ENCODE peak calls at places on chromosomes 7 and 10, in six cellular contexts. J is Karpas-422, P is Daoy, Z is M059J, F is GM10248, D is ELR. L is an unnamed sample.

GRCh38 chr10:3889961-3890522 is 105.0 kb upstream of the KLF6 start:
- DNase-seq in F (no peak), D (peak; percentile 84), P (peak; percentile 63), Z (peak; percentile 89), J (no peak), L (no peak)

GRCh38 chr10:34834274-34834673 is 19.2 kb upstream of the PARD3 start:
- DNase-seq in F (no peak), D (no peak), P (no peak), Z (no peak), J (no peak), L (no peak)

GRCh38 chr7:124688991-124689390 is 76.6 kb downstream of the GPR37 start:
- DNase-seq in D (peak; percentile 74), Z (peak; percentile 88), F (no peak), P (peak; percentile 57), J (no peak), L (no peak)

GRCh38 chr10:69712346-69712745 is 82.3 kb downstream of the FAM241B start:
- DNase-seq in Z (no peak), D (no peak), F (no peak), J (no peak), P (no peak), L (no peak)

GRCh38 chr7:96823274-96823673 is 113.6 kb upstream of the SEM1 start:
- DNase-seq in Z (peak; percentile 61), P (peak; percentile 45), J (peak; percentile 42), F (no peak), D (peak; percentile 49), L (no peak)

GRCh38 chr10:14039968-14040668 is 290.6 kb downstream of the FRMD4A start:
- DNase-seq in D (no peak), F (no peak), Z (no peak), P (no peak), J (no peak), L (no peak)

GRCh38 chr7:77800158-77800557 is 1.6 kb downstream of the PHTF2 start:
- DNase-seq in P (peak; percentile 6), J (peak; percentile 60), Z (no peak), F (peak; percentile 29), D (peak; percentile 38), L (no peak)

GRCh38 chr7:100545636-100546128 is 6.7 kb downstream of the AGFG2 start:
- DNase-seq in Z (peak; percentile 97), P (peak; percentile 98), D (peak; percentile 91), J (no peak), F (peak; percentile 61), L (peak; percentile 36)

GRCh38 chr10:94314913-94315545 is 47.7 kb downstream of the NOC3L start:
- DNase-seq in F (no peak), D (peak; percentile 13), Z (no peak), P (no peak), J (no peak), L (no peak)

GRCh38 chr7:91352091-91352490 is 87.9 kb downstream of the FZD1 start:
- DNase-seq in P (no peak), D (no peak), J (no peak), F (no peak), Z (no peak), L (no peak)

GRCh38 chr7:10412426-10413019 is 561.1 kb upstream of the PHF14 start:
- DNase-seq in J (peak; percentile 79), D (peak; percentile 26), F (peak; percentile 24), P (peak; percentile 11), Z (peak; percentile 14), L (peak; percentile 80)

GRCh38 chr7:84790873-84791272 is 396.0 kb downstream of the SEMA3D start:
- DNase-seq in D (no peak), P (no peak), Z (no peak), F (no peak), J (no peak), L (no peak)

GRCh38 chr7:64618785-64619456 is 47.0 kb upstream of the ZNF107 start:
- DNase-seq in P (peak; percentile 66), D (peak; percentile 55), F (no peak), J (peak; percentile 90), Z (peak; percentile 45), L (peak; percentile 92)

GRCh38 chr7:156764016-156764669 is 123.6 kb downstream of the RNF32 start:
- DNase-seq in F (no peak), P (peak; percentile 87), J (no peak), Z (peak; percentile 25), D (peak; percentile 68), L (peak; percentile 31)

GRCh38 chr7:55052081-55052480 is 33.3 kb downstream of the EGFR start:
- DNase-seq in P (peak; percentile 87), Z (peak; percentile 73), F (no peak), J (no peak), D (peak; percentile 99), L (no peak)

GRCh38 chr7:16604054-16604453 is 41.5 kb downstream of the ANKMY2 start:
- DNase-seq in F (no peak), Z (no peak), J (peak; percentile 47), D (peak; percentile 29), P (no peak), L (peak; percentile 16)

GRCh38 chr10:15262036-15262713 is 93.7 kb upstream of the NMT2 start:
- DNase-seq in D (peak; percentile 23), F (no peak), P (no peak), Z (no peak), J (no peak), L (no peak)

GRCh38 chr10:79380125-79380917 is 33.1 kb downstream of the PPIF start:
- DNase-seq in F (no peak), P (no peak), Z (peak; percentile 74), J (no peak), D (peak; percentile 64), L (no peak)

GRCh38 chr10:34407227-34407626 is 407.9 kb downstream of the PARD3 start:
- DNase-seq in D (peak; percentile 23), Z (no peak), J (no peak), P (peak; percentile 4), F (no peak), L (no peak)

GRCh38 chr7:95607477-95608010 is 11.2 kb upstream of the PDK4 start:
- DNase-seq in F (no peak), Z (no peak), J (no peak), D (no peak), P (no peak), L (no peak)

GRCh38 chr10:5297466-5297865 is 67.3 kb upstream of the UCN3 start:
- DNase-seq in F (no peak), D (no peak), P (no peak), Z (no peak), J (no peak), L (no peak)

GRCh38 chr7:121101621-121102020 is 113.1 kb downstream of the CPED1 start:
- DNase-seq in F (no peak), Z (no peak), D (no peak), J (no peak), P (no peak), L (no peak)

GRCh38 chr7:117645456-117646181 is 165.8 kb downstream of the CFTR start:
- DNase-seq in J (no peak), D (peak; percentile 64), F (no peak), Z (peak; percentile 76), P (peak; percentile 76), L (no peak)

GRCh38 chr7:44761207-44762161 is 12.8 kb downstream of the ZMIZ2 start:
- DNase-seq in Z (no peak), D (no peak), J (no peak), F (no peak), P (no peak), L (no peak)

GRCh38 chr7:55570218-55570873 is 2.0 kb downstream of the VOPP1 start:
- DNase-seq in J (no peak), Z (peak; percentile 39), D (peak; percentile 36), F (peak; percentile 69), P (no peak), L (peak; percentile 71)

GRCh38 chr7:85829817-85830432 is 643.1 kb upstream of the SEMA3D start:
- DNase-seq in Z (no peak), J (peak; percentile 64), D (peak; percentile 24), F (no peak), P (no peak), L (peak; percentile 44)

GRCh38 chr7:119733480-119733879 is 539.5 kb upstream of the KCND2 start:
- DNase-seq in P (no peak), F (no peak), Z (no peak), J (no peak), D (no peak), L (no peak)

GRCh38 chr7:51590746-51591145 is 274.1 kb upstream of the COBL start:
- DNase-seq in F (no peak), Z (no peak), D (no peak), J (no peak), P (no peak), L (peak; percentile 10)